ENCODE peak calls at places on chromosomes 12 and 14, in five cellular contexts. Z is AG10803, J is mammary epithelial cell, H is astrocyte of the spinal cord, M is MM.1S. K is an unnamed sample.

GRCh38 chr12:89280833-89281533 is 71.3 kb downstream of the DUSP6 start:
- DNase-seq in Z (peak), J (no peak), H (no peak), M (peak), K (peak)

GRCh38 chr14:81005540-81006228 is 50.3 kb downstream of the TSHR start:
- DNase-seq in Z (no peak), J (no peak), H (no peak), M (no peak), K (peak)

GRCh38 chr12:9762369-9762768 is 1.7 kb upstream of the CD69 start:
- DNase-seq in Z (no peak), J (no peak), H (no peak), M (no peak), K (no peak)

GRCh38 chr14:35349966-35350365 is 54.6 kb downstream of the NFKBIA start:
- DNase-seq in Z (no peak), J (no peak), H (no peak), M (no peak), K (no peak)

GRCh38 chr14:61288720-61289119 is 7.6 kb upstream of the TMEM30B start:
- DNase-seq in Z (no peak), J (no peak), H (no peak), M (no peak), K (no peak)

GRCh38 chr14:104226421-104227385 is 88.3 kb downstream of the KIF26A start:
- DNase-seq in Z (no peak), J (no peak), H (no peak), M (no peak), K (no peak)

GRCh38 chr14:39469094-39469710 is 37.0 kb upstream of the FBXO33 start:
- DNase-seq in Z (peak), J (no peak), H (no peak), M (peak), K (peak)

GRCh38 chr12:121128908-121129704 is 3.6 kb upstream of the P2RX7 start:
- DNase-seq in Z (peak), J (no peak), H (peak), M (peak), K (peak)

GRCh38 chr12:116698131-116698495 is 39.8 kb downstream of the SPRING1 start:
- DNase-seq in Z (no peak), J (no peak), H (no peak), M (no peak), K (no peak)

GRCh38 chr14:65255583-65256443 is 153.5 kb upstream of the MAX start:
- DNase-seq in Z (no peak), J (peak), H (no peak), M (no peak), K (no peak)
- TF ChIP-seq CTCF in Z (no peak), J (peak), H (no peak), M (no peak), K (no peak)

GRCh38 chr12:123131291-123131831 is 19.5 kb downstream of the PITPNM2 start:
- DNase-seq in Z (peak), J (peak), H (no peak), M (no peak), K (no peak)

GRCh38 chr12:123121670-123122069 is 29.2 kb downstream of the PITPNM2 start:
- DNase-seq in Z (no peak), J (no peak), H (no peak), M (no peak), K (no peak)

GRCh38 chr12:123129651-123130050 is 21.2 kb downstream of the PITPNM2 start:
- DNase-seq in Z (no peak), J (no peak), H (no peak), M (no peak), K (no peak)

GRCh38 chr12:123122649-123123048 is 28.2 kb downstream of the PITPNM2 start:
- DNase-seq in Z (no peak), J (no peak), H (no peak), M (no peak), K (no peak)

DNA sequence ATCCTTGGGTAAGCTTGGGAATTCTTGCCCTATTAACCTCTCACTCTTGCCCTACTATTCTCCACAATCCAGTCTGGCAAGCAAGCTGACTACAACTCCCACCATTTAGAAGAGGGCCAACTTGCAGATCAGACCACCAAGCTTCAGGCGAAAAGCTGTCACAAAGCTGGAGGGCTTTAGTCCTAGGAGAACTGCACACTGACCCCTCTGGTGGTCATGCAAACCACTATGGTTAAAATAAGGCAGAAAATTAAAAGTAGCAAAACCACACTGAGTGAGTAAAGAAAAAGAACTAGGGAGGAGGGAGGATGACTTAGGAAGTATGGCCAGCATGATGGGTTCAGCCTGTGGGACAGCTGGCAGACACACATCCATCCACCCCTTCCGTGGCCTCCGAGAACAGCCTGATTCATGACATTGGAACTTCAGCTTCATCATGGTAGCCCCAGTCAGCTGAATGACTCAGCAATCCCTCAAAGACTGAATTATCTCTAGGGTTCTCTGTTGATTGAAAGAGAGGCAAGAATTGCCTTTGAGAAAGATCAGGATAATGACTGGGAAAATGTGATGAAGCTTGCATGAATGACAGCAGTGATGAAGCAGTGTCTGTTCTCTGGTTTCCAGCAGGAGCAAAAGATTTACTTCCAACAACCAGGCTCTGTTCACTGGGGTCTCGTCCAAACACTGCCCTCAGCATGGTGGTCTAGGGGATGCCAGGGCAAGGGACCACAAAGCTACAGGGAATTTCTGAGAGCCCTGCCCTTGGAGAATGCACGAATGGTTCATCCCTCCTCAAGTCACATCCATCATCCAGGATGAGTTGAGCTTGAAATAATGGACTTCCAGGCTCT is 24.4 kb downstream of the PITPNM2 start:
- DNase-seq in Z (peak), J (peak), H (peak), M (no peak), K (peak)
- TF ChIP-seq CTCF in Z (peak), J (no peak), H (peak), M (no peak), K (peak)

GRCh38 chr14:95433094-95433478 is 83.4 kb downstream of the SYNE3 start:
- DNase-seq in Z (no peak), J (no peak), H (no peak), M (no peak), K (no peak)
- TF ChIP-seq CTCF in Z (no peak), J (peak), H (no peak), M (no peak), K (no peak)

GRCh38 chr12:103588680-103589079 is 1.6 kb downstream of the STAB2 start:
- DNase-seq in Z (no peak), J (no peak), H (no peak), M (peak), K (no peak)

GRCh38 chr12:103586791-103587370 is at the start of gene STAB2:
- DNase-seq in Z (no peak), J (no peak), H (no peak), M (no peak), K (no peak)

GRCh38 chr12:103589517-103589916 is 2.4 kb downstream of the STAB2 start:
- DNase-seq in Z (no peak), J (no peak), H (no peak), M (peak), K (no peak)

GRCh38 chr12:103583008-103583407 is 4.1 kb upstream of the STAB2 start:
- DNase-seq in Z (no peak), J (peak), H (no peak), M (no peak), K (no peak)

DNA sequence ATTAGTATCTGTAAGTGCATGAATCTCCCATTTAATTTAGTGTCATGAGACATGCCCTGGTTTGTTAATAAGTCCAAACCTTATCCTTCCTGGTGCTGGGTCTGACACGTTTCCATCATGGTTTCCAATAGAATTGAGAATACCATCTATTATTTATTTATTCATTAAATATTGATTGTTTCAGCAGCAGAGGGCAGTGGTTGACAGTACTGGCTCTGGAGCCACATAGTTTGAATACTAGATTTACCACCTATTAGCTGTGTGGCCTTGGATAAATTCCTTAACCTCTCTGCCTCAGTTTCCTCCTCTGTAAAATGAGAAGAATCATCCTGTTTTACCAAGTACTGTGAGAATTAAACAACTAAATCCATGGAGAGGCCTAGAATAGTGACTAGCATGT is 941 bp upstream of the STAB2 start:
- DNase-seq in Z (no peak), J (no peak), H (no peak), M (no peak), K (no peak)
- TF ChIP-seq CTCF in Z (peak), J (peak), H (no peak), M (peak), K (peak)

GRCh38 chr14:100027771-100028490 is 37.3 kb upstream of the EVL start:
- DNase-seq in Z (peak), J (no peak), H (no peak), M (no peak), K (peak)

GRCh38 chr14:100032749-100033148 is 32.5 kb upstream of the EVL start:
- DNase-seq in Z (no peak), J (no peak), H (no peak), M (no peak), K (no peak)

GRCh38 chr14:100031506-100032281 is 33.5 kb upstream of the EVL start:
- DNase-seq in Z (peak), J (peak), H (peak), M (no peak), K (peak)

GRCh38 chr14:100030441-100031153 is 34.6 kb upstream of the EVL start:
- DNase-seq in Z (peak), J (peak), H (peak), M (no peak), K (peak)

GRCh38 chr14:100028990-100029677 is 36.1 kb upstream of the EVL start:
- DNase-seq in Z (peak), J (no peak), H (peak), M (no peak), K (peak)
- TF ChIP-seq CTCF in Z (no peak), J (peak), H (peak), M (no peak), K (peak)

GRCh38 chr12:75289678-75290200 is 40.4 kb downstream of the CAPS2 start:
- DNase-seq in Z (peak), J (no peak), H (peak), M (peak), K (peak)
- TF ChIP-seq CTCF in Z (peak), J (peak), H (peak), M (peak), K (peak)

GRCh38 chr14:97346675-97347074 is 549.5 kb downstream of the VRK1 start:
- DNase-seq in Z (no peak), J (no peak), H (no peak), M (no peak), K (no peak)
- TF ChIP-seq CTCF in Z (no peak), J (no peak), H (no peak), M (no peak), K (no peak)

GRCh38 chr12:79121486-79121885 is 256.9 kb downstream of the SYT1 start:
- DNase-seq in Z (no peak), J (no peak), H (no peak), M (no peak), K (no peak)
- TF ChIP-seq CTCF in Z (peak), J (peak), H (peak), M (peak), K (peak)

GRCh38 chr12:31961137-31961536 is 1.9 kb downstream of the RESF1 start:
- DNase-seq in Z (no peak), J (no peak), H (no peak), M (no peak), K (no peak)

GRCh38 chr12:31962076-31962475 is 2.9 kb downstream of the RESF1 start:
- DNase-seq in Z (no peak), J (no peak), H (no peak), M (no peak), K (no peak)

GRCh38 chr12:31959051-31959700 is at the start of gene RESF1:
- DNase-seq in Z (peak), J (peak), H (peak), M (peak), K (peak)

GRCh38 chr12:31958601-31959000 is 614 bp upstream of the RESF1 start:
- DNase-seq in Z (no peak), J (no peak), H (no peak), M (no peak), K (no peak)

GRCh38 chr12:31959701-31960391 is 631 bp downstream of the RESF1 start:
- DNase-seq in Z (peak), J (peak), H (peak), M (peak), K (peak)
- TF ChIP-seq CTCF in Z (peak), J (peak), H (no peak), M (no peak), K (no peak)